ENCODE peak calls at places on chromosomes 5 and 9, in ten cellular contexts. One of them, this sample, is unnamed. For H3K9me3, the result is how much of the 10 kb centered on the place peaks cover.

GRCh38 chr9:116096046-116096445 is 57.5 kb upstream of the PAPPA start:
- ATAC-seq in pancreas: no peak
- ATAC-seq in A549: no peak
- ATAC-seq in lower lobe of right lung: no peak
- ATAC-seq in CD4-positive, CD25-positive, alpha-beta regulatory T cell: no peak
- ATAC-seq in left lung: no peak
- ATAC-seq in heart left ventricle: no peak
- ATAC-seq in right cardiac atrium: no peak
- ATAC-seq in Panc1: no peak
- ATAC-seq in HCT116: no peak
- ATAC-seq in this sample: no peak

GRCh38 chr9:131289301-131290038 is at the start of gene PLPP7:
- ATAC-seq in HCT116: peak
- ATAC-seq in left lung: peak
- ATAC-seq in CD4-positive, CD25-positive, alpha-beta regulatory T cell: no peak
- ATAC-seq in right cardiac atrium: peak
- ATAC-seq in heart left ventricle: peak
- ATAC-seq in A549: peak
- ATAC-seq in pancreas: peak
- ATAC-seq in lower lobe of right lung: peak
- ATAC-seq in Panc1: peak
- ATAC-seq in this sample: peak

GRCh38 chr9:107242073-107243063 is 40.7 kb upstream of the RAD23B start:
- ATAC-seq in Panc1: no peak
- ATAC-seq in A549: no peak
- ATAC-seq in HCT116: no peak
- ATAC-seq in right cardiac atrium: no peak
- ATAC-seq in left lung: no peak
- ATAC-seq in lower lobe of right lung: no peak
- ATAC-seq in pancreas: no peak
- ATAC-seq in heart left ventricle: no peak
- ATAC-seq in CD4-positive, CD25-positive, alpha-beta regulatory T cell: no peak
- ATAC-seq in this sample: no peak

GRCh38 chr9:116271991-116272390 is 118.4 kb downstream of the PAPPA start:
- ATAC-seq in pancreas: no peak
- ATAC-seq in right cardiac atrium: no peak
- ATAC-seq in left lung: no peak
- ATAC-seq in HCT116: no peak
- ATAC-seq in Panc1: no peak
- ATAC-seq in A549: no peak
- ATAC-seq in lower lobe of right lung: no peak
- ATAC-seq in CD4-positive, CD25-positive, alpha-beta regulatory T cell: no peak
- ATAC-seq in heart left ventricle: no peak
- ATAC-seq in this sample: no peak

GRCh38 chr5:147973086-147973485 is 66.7 kb upstream of the C5orf46 start:
- ATAC-seq in left lung: no peak
- ATAC-seq in right cardiac atrium: no peak
- ATAC-seq in lower lobe of right lung: no peak
- ATAC-seq in Panc1: no peak
- ATAC-seq in CD4-positive, CD25-positive, alpha-beta regulatory T cell: no peak
- ATAC-seq in pancreas: no peak
- ATAC-seq in HCT116: no peak
- ATAC-seq in heart left ventricle: no peak
- ATAC-seq in A549: no peak
- ATAC-seq in this sample: no peak

GRCh38 chr5:56827923-56828322 is 12.6 kb downstream of the MAP3K1 start:
- ATAC-seq in lower lobe of right lung: no peak
- ATAC-seq in heart left ventricle: no peak
- ATAC-seq in right cardiac atrium: no peak
- ATAC-seq in left lung: no peak
- ATAC-seq in CD4-positive, CD25-positive, alpha-beta regulatory T cell: no peak
- ATAC-seq in pancreas: no peak
- ATAC-seq in Panc1: no peak
- ATAC-seq in HCT116: no peak
- ATAC-seq in A549: no peak
- ATAC-seq in this sample: no peak

GRCh38 chr5:138663009-138663408 is 87.8 kb upstream of the HSPA9 start:
- ATAC-seq in lower lobe of right lung: peak
- ATAC-seq in CD4-positive, CD25-positive, alpha-beta regulatory T cell: peak
- ATAC-seq in HCT116: no peak
- ATAC-seq in A549: no peak
- ATAC-seq in Panc1: no peak
- ATAC-seq in heart left ventricle: no peak
- ATAC-seq in left lung: no peak
- ATAC-seq in right cardiac atrium: no peak
- ATAC-seq in pancreas: no peak
- ATAC-seq in this sample: no peak

GRCh38 chr9:122327175-122327574 is 43.6 kb upstream of the PTGS1 start:
- ATAC-seq in CD4-positive, CD25-positive, alpha-beta regulatory T cell: no peak
- ATAC-seq in right cardiac atrium: no peak
- ATAC-seq in Panc1: no peak
- ATAC-seq in lower lobe of right lung: no peak
- ATAC-seq in left lung: no peak
- ATAC-seq in pancreas: no peak
- ATAC-seq in A549: no peak
- ATAC-seq in HCT116: no peak
- ATAC-seq in heart left ventricle: no peak
- ATAC-seq in this sample: no peak

GRCh38 chr5:177509361-177509951 is at the start of gene DOK3:
- ATAC-seq in heart left ventricle: peak
- ATAC-seq in right cardiac atrium: peak
- ATAC-seq in pancreas: peak
- ATAC-seq in Panc1: peak
- ATAC-seq in left lung: peak
- ATAC-seq in A549: no peak
- ATAC-seq in lower lobe of right lung: peak
- ATAC-seq in HCT116: no peak
- ATAC-seq in CD4-positive, CD25-positive, alpha-beta regulatory T cell: no peak
- ATAC-seq in this sample: peak

GRCh38 chr9:113257863-113258262 is 17.5 kb downstream of the CDC26 start:
- ATAC-seq in A549: no peak
- ATAC-seq in heart left ventricle: no peak
- ATAC-seq in Panc1: no peak
- ATAC-seq in lower lobe of right lung: no peak
- ATAC-seq in HCT116: no peak
- ATAC-seq in CD4-positive, CD25-positive, alpha-beta regulatory T cell: no peak
- ATAC-seq in pancreas: no peak
- ATAC-seq in left lung: no peak
- ATAC-seq in right cardiac atrium: no peak
- ATAC-seq in this sample: no peak

GRCh38 chr5:107380654-107381053 is 290.1 kb downstream of the EFNA5 start:
- ATAC-seq in lower lobe of right lung: no peak
- ATAC-seq in heart left ventricle: no peak
- ATAC-seq in Panc1: peak
- ATAC-seq in HCT116: peak
- ATAC-seq in left lung: no peak
- ATAC-seq in A549: peak
- ATAC-seq in CD4-positive, CD25-positive, alpha-beta regulatory T cell: no peak
- ATAC-seq in right cardiac atrium: peak
- ATAC-seq in pancreas: no peak
- ATAC-seq in this sample: no peak

GRCh38 chr5:107377277-107377609 is 293.5 kb downstream of the EFNA5 start:
- ATAC-seq in A549: no peak
- ATAC-seq in left lung: no peak
- ATAC-seq in pancreas: no peak
- ATAC-seq in HCT116: no peak
- ATAC-seq in lower lobe of right lung: no peak
- ATAC-seq in heart left ventricle: no peak
- ATAC-seq in right cardiac atrium: no peak
- ATAC-seq in CD4-positive, CD25-positive, alpha-beta regulatory T cell: no peak
- ATAC-seq in Panc1: no peak
- ATAC-seq in this sample: no peak

GRCh38 chr5:107376546-107377276 is 294.0 kb downstream of the EFNA5 start:
- ATAC-seq in heart left ventricle: no peak
- ATAC-seq in pancreas: no peak
- ATAC-seq in right cardiac atrium: no peak
- ATAC-seq in A549: no peak
- ATAC-seq in HCT116: no peak
- ATAC-seq in CD4-positive, CD25-positive, alpha-beta regulatory T cell: no peak
- ATAC-seq in Panc1: no peak
- ATAC-seq in lower lobe of right lung: no peak
- ATAC-seq in left lung: no peak
- ATAC-seq in this sample: no peak

GRCh38 chr5:107381189-107381856 is 289.4 kb downstream of the EFNA5 start:
- ATAC-seq in pancreas: no peak
- ATAC-seq in Panc1: peak
- ATAC-seq in left lung: no peak
- ATAC-seq in lower lobe of right lung: no peak
- ATAC-seq in A549: peak
- ATAC-seq in right cardiac atrium: peak
- ATAC-seq in CD4-positive, CD25-positive, alpha-beta regulatory T cell: no peak
- ATAC-seq in heart left ventricle: peak
- ATAC-seq in HCT116: peak
- ATAC-seq in this sample: no peak

DNA sequence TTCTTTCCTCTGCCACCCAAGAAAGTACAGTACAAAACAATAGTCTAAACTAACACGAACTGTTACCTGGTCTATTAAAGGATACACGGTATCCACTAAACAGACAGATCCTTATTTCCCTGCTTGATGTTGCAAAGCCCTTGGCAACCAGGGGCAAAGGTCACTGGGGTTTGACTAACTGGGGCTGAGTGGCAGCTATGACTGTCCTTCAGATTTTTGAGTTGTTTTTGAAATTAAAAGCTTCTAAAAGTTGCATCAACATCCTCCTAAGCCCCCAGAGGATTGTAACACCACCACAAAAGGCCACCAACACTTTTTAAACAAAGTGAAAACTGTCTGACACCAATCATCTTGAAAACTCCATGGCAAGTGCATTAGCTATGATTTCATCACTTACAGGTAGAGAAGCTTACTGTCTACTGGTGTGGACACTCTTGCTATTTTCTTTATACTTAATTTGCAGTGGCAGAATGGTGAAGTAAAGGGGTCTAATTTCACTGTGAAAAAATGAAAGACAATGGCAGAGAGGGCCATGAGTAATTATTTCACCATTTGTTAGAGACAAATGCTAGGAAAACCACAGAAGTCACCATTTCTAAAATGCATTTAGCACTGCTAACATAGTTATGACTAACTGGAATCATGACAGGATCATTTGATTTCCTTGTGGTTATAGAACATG is 292.4 kb downstream of the EFNA5 start:
- ATAC-seq in A549: no peak
- ATAC-seq in pancreas: no peak
- ATAC-seq in CD4-positive, CD25-positive, alpha-beta regulatory T cell: no peak
- ATAC-seq in right cardiac atrium: no peak
- ATAC-seq in heart left ventricle: no peak
- ATAC-seq in HCT116: no peak
- ATAC-seq in lower lobe of right lung: no peak
- ATAC-seq in left lung: no peak
- ATAC-seq in Panc1: no peak
- ATAC-seq in this sample: no peak
- H3K27ac ChIP-seq in A549: peak
- H3K27ac ChIP-seq in pancreas: no peak
- H3K27ac ChIP-seq in CD4-positive, CD25-positive, alpha-beta regulatory T cell: no peak
- H3K27ac ChIP-seq in right cardiac atrium: no peak
- H3K27ac ChIP-seq in heart left ventricle: no peak
- H3K27ac ChIP-seq in HCT116: no peak
- H3K27ac ChIP-seq in lower lobe of right lung: no peak
- H3K27ac ChIP-seq in left lung: no peak
- H3K27ac ChIP-seq in Panc1: no peak
- H3K27ac ChIP-seq in this sample: no peak

GRCh38 chr5:179125789-179126505 is 65.8 kb downstream of the ZNF354C start:
- ATAC-seq in left lung: no peak
- ATAC-seq in A549: no peak
- ATAC-seq in right cardiac atrium: no peak
- ATAC-seq in CD4-positive, CD25-positive, alpha-beta regulatory T cell: no peak
- ATAC-seq in lower lobe of right lung: no peak
- ATAC-seq in pancreas: no peak
- ATAC-seq in Panc1: no peak
- ATAC-seq in HCT116: no peak
- ATAC-seq in heart left ventricle: no peak
- ATAC-seq in this sample: no peak
- H3K9me3 ChIP-seq in left lung: half or more
- H3K9me3 ChIP-seq in A549: under half
- H3K9me3 ChIP-seq in right cardiac atrium: under half
- H3K9me3 ChIP-seq in CD4-positive, CD25-positive, alpha-beta regulatory T cell: under half
- H3K9me3 ChIP-seq in lower lobe of right lung: under half
- H3K9me3 ChIP-seq in pancreas: under half
- H3K9me3 ChIP-seq in Panc1: under half
- H3K9me3 ChIP-seq in HCT116: under half
- H3K9me3 ChIP-seq in heart left ventricle: under half
- H3K9me3 ChIP-seq in this sample: under half

GRCh38 chr9:32384364-32385134 is at the start of gene ACO1:
- ATAC-seq in A549: peak
- ATAC-seq in heart left ventricle: peak
- ATAC-seq in right cardiac atrium: peak
- ATAC-seq in HCT116: peak
- ATAC-seq in CD4-positive, CD25-positive, alpha-beta regulatory T cell: peak
- ATAC-seq in Panc1: peak
- ATAC-seq in left lung: peak
- ATAC-seq in pancreas: peak
- ATAC-seq in lower lobe of right lung: peak
- ATAC-seq in this sample: peak
- H3K27ac ChIP-seq in A549: peak
- H3K27ac ChIP-seq in heart left ventricle: peak
- H3K27ac ChIP-seq in right cardiac atrium: peak
- H3K27ac ChIP-seq in HCT116: peak
- H3K27ac ChIP-seq in CD4-positive, CD25-positive, alpha-beta regulatory T cell: no peak
- H3K27ac ChIP-seq in Panc1: peak
- H3K27ac ChIP-seq in left lung: peak
- H3K27ac ChIP-seq in pancreas: peak
- H3K27ac ChIP-seq in lower lobe of right lung: peak
- H3K27ac ChIP-seq in this sample: peak

GRCh38 chr5:141260458-141261237 is 15.5 kb downstream of the PCDHB15 start:
- ATAC-seq in HCT116: no peak
- ATAC-seq in CD4-positive, CD25-positive, alpha-beta regulatory T cell: no peak
- ATAC-seq in Panc1: no peak
- ATAC-seq in right cardiac atrium: no peak
- ATAC-seq in lower lobe of right lung: no peak
- ATAC-seq in heart left ventricle: no peak
- ATAC-seq in pancreas: no peak
- ATAC-seq in A549: no peak
- ATAC-seq in left lung: no peak
- ATAC-seq in this sample: no peak

GRCh38 chr5:141261238-141261546 is 16.0 kb downstream of the PCDHB15 start:
- ATAC-seq in heart left ventricle: no peak
- ATAC-seq in CD4-positive, CD25-positive, alpha-beta regulatory T cell: no peak
- ATAC-seq in left lung: no peak
- ATAC-seq in A549: no peak
- ATAC-seq in lower lobe of right lung: no peak
- ATAC-seq in Panc1: no peak
- ATAC-seq in pancreas: no peak
- ATAC-seq in right cardiac atrium: no peak
- ATAC-seq in HCT116: no peak
- ATAC-seq in this sample: no peak

GRCh38 chr5:141258948-141259347 is 13.8 kb downstream of the PCDHB15 start:
- ATAC-seq in Panc1: no peak
- ATAC-seq in left lung: no peak
- ATAC-seq in A549: no peak
- ATAC-seq in heart left ventricle: no peak
- ATAC-seq in right cardiac atrium: no peak
- ATAC-seq in HCT116: no peak
- ATAC-seq in CD4-positive, CD25-positive, alpha-beta regulatory T cell: no peak
- ATAC-seq in pancreas: no peak
- ATAC-seq in lower lobe of right lung: no peak
- ATAC-seq in this sample: no peak

DNA sequence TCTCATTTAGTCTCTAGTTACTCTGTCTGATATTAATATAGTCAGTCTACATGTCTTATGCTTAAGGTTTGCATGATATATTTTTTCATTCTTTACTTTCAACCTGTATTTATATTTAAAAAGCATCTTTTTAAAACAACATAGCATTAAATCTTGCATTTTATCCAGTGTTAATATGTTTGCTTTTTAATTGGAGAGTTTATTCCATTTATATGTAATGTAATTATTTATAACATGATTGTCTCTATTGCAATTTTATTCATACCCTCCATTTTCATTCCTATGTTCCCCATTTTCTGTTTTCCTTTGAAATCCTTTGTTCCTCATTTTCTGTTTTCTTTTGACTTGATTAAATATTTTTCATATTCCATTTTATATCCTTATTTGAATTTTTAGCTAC is 13.3 kb downstream of the PCDHB15 start:
- ATAC-seq in Panc1: no peak
- ATAC-seq in right cardiac atrium: no peak
- ATAC-seq in left lung: no peak
- ATAC-seq in pancreas: no peak
- ATAC-seq in heart left ventricle: no peak
- ATAC-seq in A549: no peak
- ATAC-seq in HCT116: no peak
- ATAC-seq in CD4-positive, CD25-positive, alpha-beta regulatory T cell: no peak
- ATAC-seq in lower lobe of right lung: no peak
- ATAC-seq in this sample: no peak
- H3K9me3 ChIP-seq in Panc1: half or more
- H3K9me3 ChIP-seq in right cardiac atrium: under half
- H3K9me3 ChIP-seq in left lung: half or more
- H3K9me3 ChIP-seq in pancreas: under half
- H3K9me3 ChIP-seq in heart left ventricle: half or more
- H3K9me3 ChIP-seq in A549: half or more
- H3K9me3 ChIP-seq in HCT116: under half
- H3K9me3 ChIP-seq in CD4-positive, CD25-positive, alpha-beta regulatory T cell: half or more
- H3K9me3 ChIP-seq in lower lobe of right lung: half or more
- H3K9me3 ChIP-seq in this sample: under half

This sample was measured in gastroesophageal sphincter.